ENCODE peak calls at places on chromosomes 11 and 22, in four cellular contexts. R is IMR-90, K is HepG2, F is K562. P is an unnamed sample.

GRCh38 chr22:42069801-42070516 is 653 bp downstream of the NAGA start:
- DNase-seq in K (no peak), R (no peak), F (no peak), P (no peak)

GRCh38 chr22:38415046-38415445 is 40.0 kb downstream of the KCNJ4 start:
- DNase-seq in F (no peak), K (no peak), R (no peak), P (no peak)

GRCh38 chr11:289145-289705 is 299 bp downstream of the PGGHG start:
- DNase-seq in F (peak), K (no peak), R (no peak), P (no peak)

GRCh38 chr11:73478737-73479347 is 102.6 kb downstream of the RELT start:
- DNase-seq in K (peak), R (peak), F (peak), P (peak)

GRCh38 chr11:418343-419247 is 3.8 kb upstream of the SIGIRR start:
- DNase-seq in K (no peak), R (no peak), F (no peak), P (no peak)

GRCh38 chr22:24189249-24190158 is 8.2 kb downstream of the SUSD2 start:
- DNase-seq in F (peak), R (peak), K (peak), P (peak)

GRCh38 chr22:17063372-17064106 is 21.3 kb upstream of the IL17RA start:
- DNase-seq in R (no peak), F (no peak), K (no peak), P (no peak)

GRCh38 chr22:20154602-20155183 is 3.8 kb upstream of the CCDC188 start:
- DNase-seq in F (peak), R (no peak), K (no peak), P (peak)

GRCh38 chr11:48141475-48142100 is 75.0 kb upstream of the OR4B1 start:
- DNase-seq in K (no peak), R (no peak), F (no peak), P (no peak)

GRCh38 chr11:73983764-73984543 is 1.3 kb upstream of the UCP2 start:
- DNase-seq in K (no peak), R (no peak), F (no peak), P (no peak)

GRCh38 chr22:32444068-32444467 is 20.2 kb downstream of the BPIFC start:
- DNase-seq in F (peak), R (no peak), K (peak), P (peak)

GRCh38 chr11:111441443-111441842 is 62.4 kb upstream of the POU2AF1 start:
- DNase-seq in R (peak), F (no peak), K (no peak), P (no peak)

GRCh38 chr11:70002433-70002832 is 75.7 kb upstream of the ANO1 start:
- DNase-seq in F (no peak), K (no peak), R (no peak), P (no peak)

GRCh38 chr11:95305726-95306522 is 74.9 kb upstream of the SESN3 start:
- DNase-seq in R (no peak), K (no peak), F (no peak), P (no peak)

GRCh38 chr11:91625495-91625894 is 599.1 kb upstream of the FAT3 start:
- DNase-seq in R (no peak), K (no peak), F (no peak), P (no peak)

GRCh38 chr22:17402304-17402703 is 33.0 kb downstream of the CECR2 start:
- DNase-seq in F (no peak), K (no peak), R (no peak), P (no peak)

GRCh38 chr11:76752321-76753175 is 30.6 kb upstream of the TSKU start:
- DNase-seq in K (no peak), R (peak), F (peak), P (no peak)

GRCh38 chr11:109818303-109818702 is 274.9 kb upstream of the ZC3H12C start:
- DNase-seq in R (no peak), K (no peak), F (no peak), P (no peak)

GRCh38 chr22:16609548-16610261 is 17.1 kb upstream of the CCT8L2 start:
- DNase-seq in R (no peak), F (peak), K (no peak), P (no peak)

GRCh38 chr11:73463359-73463758 is 87.2 kb downstream of the RELT start:
- DNase-seq in R (peak), K (no peak), F (no peak), P (no peak)

GRCh38 chr22:32469799-32470212 is 4.8 kb upstream of the FBXO7 start:
- DNase-seq in F (peak), K (no peak), R (peak), P (peak)

GRCh38 chr11:120746836-120747609 is 235.5 kb downstream of the GRIK4 start:
- DNase-seq in K (no peak), F (no peak), R (no peak), P (no peak)

GRCh38 chr22:25762147-25762546 is 20.2 kb downstream of the MYO18B start:
- DNase-seq in F (peak), K (peak), R (no peak), P (no peak)

GRCh38 chr11:128597209-128597608 is 9.9 kb upstream of the ETS1 start:
- DNase-seq in R (no peak), F (no peak), K (no peak), P (no peak)

GRCh38 chr11:108496643-108497256 is 1.4 kb downstream of the POGLUT3 start:
- DNase-seq in R (peak), F (no peak), K (no peak), P (no peak)

GRCh38 chr11:298406-299065 is 790 bp downstream of the IFITM5 start:
- DNase-seq in R (no peak), F (no peak), K (no peak), P (no peak)

GRCh38 chr22:43433904-43434600 is 22.2 kb downstream of the MPPED1 start:
- DNase-seq in R (no peak), F (no peak), K (no peak), P (no peak)

GRCh38 chr22:22168190-22168940 is 76.2 kb upstream of the VPREB1 start:
- DNase-seq in K (peak), R (peak), F (peak), P (peak)

DNA sequence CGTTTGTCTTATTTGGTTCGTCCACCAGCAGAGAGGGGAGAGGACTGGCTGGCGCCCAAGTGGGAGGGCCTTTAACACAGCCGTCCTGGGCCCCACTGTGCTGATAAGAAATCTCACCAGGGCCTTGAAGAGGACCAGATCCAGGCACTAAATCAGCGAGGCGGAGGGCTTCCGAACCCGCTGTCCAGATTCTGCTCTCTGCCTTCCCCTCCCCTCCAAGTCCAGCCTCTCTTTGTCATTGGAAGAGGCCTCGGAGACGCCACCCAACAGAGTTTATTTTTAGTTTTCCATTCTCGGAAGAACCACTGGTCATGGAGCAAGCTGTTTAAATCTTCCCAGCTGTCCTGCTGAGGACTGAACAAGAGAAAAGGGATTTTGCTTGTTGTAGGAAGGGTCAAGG is 9.3 kb upstream of the FXYD6 start:
- DNase-seq in F (peak), K (peak), R (no peak), P (no peak)
- TF ChIP-seq MAZ in F (no peak), K (no peak), R (no peak), P (no peak)

GRCh38 chr11:67647471-67647870 is 3.1 kb downstream of the ACY3 start:
- DNase-seq in K (no peak), F (no peak), R (no peak), P (no peak)

GRCh38 chr11:67649634-67650540 is 643 bp downstream of the ACY3 start:
- DNase-seq in R (no peak), K (no peak), F (no peak), P (no peak)

GRCh38 chr11:67648796-67649613 is 1.5 kb downstream of the ACY3 start:
- DNase-seq in F (no peak), K (no peak), R (no peak), P (no peak)

GRCh38 chr11:67646535-67647336 is 3.8 kb downstream of the ACY3 start:
- DNase-seq in R (no peak), F (no peak), K (no peak), P (no peak)

DNA sequence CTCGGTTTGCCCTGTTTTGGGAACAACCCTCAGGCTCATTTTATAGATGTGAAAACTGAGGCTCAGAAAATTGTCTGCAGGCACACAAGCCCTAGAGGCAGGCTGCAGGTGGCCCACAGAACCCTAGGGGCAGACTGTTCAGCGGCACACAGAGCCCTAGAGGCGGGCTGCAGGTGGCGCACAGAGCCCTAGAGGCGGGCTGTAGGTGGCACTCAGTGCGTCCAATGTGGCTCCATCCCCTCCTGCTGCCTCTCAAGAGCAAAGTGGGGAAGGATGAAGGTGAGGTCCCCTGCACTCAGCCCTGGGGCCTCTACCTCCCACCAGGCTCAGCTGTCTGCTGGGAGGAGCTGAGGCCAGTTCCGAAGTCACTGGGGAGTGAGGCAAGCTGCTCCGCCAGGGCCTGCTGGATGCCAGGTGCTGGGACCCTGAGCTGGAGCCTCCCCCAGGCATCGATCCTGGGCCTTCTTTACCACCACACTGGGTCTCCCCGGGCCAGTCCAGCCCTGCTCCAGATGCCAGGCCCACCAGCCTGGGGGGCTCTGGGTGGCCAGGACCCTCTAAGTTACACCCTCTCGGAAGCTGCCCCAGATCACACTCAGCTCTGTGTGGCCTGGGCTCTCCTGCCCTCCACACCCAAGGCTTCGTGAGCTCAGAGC is 2.3 kb downstream of the ACY3 start:
- DNase-seq in R (no peak), F (peak), K (peak), P (peak)
- TF ChIP-seq MAFK in R (no peak), F (no peak), K (no peak), P (no peak)

DNA sequence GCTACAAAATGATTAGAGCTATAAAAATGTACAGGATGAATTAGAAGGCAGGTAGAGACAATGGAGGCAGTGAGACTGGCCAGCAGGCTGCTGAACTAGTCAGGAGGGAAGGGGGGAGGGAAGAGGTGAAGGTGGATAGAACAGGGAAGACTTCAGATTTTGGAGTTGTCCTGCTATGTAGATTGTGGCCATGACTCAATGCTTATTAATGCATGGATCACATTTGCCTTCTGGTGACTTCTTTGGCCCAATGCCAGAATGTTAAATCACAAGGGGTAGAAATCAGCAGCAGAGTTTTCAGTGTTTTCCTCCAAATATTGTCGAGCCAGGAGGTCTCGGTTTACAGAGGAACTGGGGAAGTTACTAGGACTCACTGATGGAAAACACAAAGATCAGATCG is 346.6 kb downstream of the AASDHPPT start:
- DNase-seq in R (peak), K (no peak), F (no peak), P (no peak)
- TF ChIP-seq MAZ in R (no peak), K (no peak), F (no peak), P (no peak)

DNA sequence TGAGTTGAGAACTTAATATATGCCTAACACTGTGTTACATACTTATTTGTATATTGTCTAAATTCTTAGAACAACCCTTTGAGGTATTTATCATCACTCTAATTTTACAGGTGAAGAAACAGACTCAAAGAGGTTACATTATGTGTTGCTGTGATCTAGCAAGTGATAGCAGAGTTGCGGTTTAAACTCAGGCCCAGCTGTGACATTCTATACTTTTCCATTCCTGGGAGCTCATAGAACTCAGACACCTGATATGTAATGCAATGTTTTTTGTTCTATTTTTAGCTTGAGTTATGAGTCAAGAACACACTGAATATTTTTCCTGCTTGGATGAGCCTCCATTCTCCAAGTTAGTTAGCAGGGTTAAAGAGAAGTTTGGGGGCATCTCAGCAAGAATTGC is 449.7 kb upstream of the DDI1 start:
- DNase-seq in K (no peak), R (peak), F (no peak), P (no peak)
- TF ChIP-seq MAFK in K (no peak), R (no peak), F (no peak), P (no peak)

DNA sequence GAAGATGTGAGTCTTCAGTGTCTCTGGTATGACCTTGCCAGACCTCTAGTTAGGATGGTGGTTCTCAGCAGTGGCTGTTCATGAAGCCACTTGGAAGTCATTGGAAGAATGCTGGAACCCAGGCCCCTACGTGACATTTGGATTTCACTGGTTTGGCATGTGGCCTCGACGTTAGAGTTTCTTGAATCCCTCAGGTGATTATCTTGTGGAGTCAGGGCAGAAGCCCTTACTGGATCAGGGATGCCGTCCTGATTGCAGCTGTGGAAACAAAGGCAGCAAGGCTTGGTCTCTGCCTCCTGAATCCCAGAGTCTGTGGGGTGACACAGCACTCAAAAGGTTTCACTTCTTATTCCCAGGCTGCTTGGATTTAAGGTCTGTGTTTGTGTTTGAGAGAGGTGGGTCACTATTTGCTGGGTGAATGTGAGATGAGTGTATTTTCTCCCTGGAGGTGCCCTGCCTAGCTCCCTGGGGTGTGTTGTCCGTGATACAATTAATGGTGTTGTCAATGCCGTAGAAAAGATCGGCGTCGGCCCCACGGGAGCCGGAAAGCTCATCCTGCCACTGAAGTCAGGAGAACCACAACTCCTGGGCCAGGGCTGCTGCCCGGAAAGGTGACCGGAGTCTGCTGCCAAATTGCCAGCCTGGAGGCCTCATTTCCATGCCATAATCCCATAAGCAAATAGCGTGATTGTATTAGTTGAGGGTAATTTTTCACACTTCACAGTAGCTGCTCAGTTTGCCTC is 939.0 kb downstream of the BRD1 start:
- DNase-seq in R (no peak), F (no peak), K (no peak), P (no peak)
- TF ChIP-seq MAZ in R (no peak), F (no peak), K (no peak), P (no peak)

DNA sequence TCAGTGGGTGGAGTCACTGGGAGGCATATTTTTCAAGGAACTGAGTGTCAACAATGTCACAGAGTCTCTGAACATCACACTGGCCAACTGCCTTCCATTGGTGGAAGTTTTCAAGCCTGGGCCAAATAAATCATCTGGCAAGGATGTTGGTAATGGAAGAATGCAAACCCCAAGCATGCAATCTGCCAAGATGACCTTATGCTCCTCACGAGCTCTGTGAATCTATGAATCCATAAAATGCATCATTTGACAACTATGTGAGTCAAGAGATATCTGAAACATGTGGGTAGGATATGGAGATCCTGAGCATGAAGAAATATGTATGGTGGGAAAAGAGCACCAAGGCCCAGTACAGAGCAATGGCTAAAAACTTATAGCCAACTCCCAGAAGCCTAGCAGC is 122.2 kb downstream of the PLEKHA7 start:
- DNase-seq in K (no peak), R (peak), F (no peak), P (no peak)
- TF ChIP-seq MAFK in K (no peak), R (no peak), F (no peak), P (no peak)

P was measured in A549.